ENCODE peak calls at places on chromosomes 7 and 10, in five cellular contexts. G is lower leg skin, D is fibroblast of pulmonary artery, I is hepatocyte, Q is A673. T is an unnamed sample.

GRCh38 chr7:133235212-133235883 is 17.5 kb upstream of the EXOC4 start:
- DNase-seq in G (no peak), D (peak), I (no peak), Q (no peak), T (no peak)

GRCh38 chr10:35439172-35439571 is 102.9 kb downstream of the CCNY start:
- DNase-seq in I (no peak), D (no peak), G (no peak), Q (no peak), T (no peak)

GRCh38 chr10:72370201-72370722 is 15.5 kb upstream of the DNAJB12 start:
- DNase-seq in D (no peak), G (no peak), Q (no peak), I (no peak), T (no peak)

GRCh38 chr10:72687035-72687434 is 4.9 kb upstream of the MCU start:
- DNase-seq in D (no peak), Q (peak), G (no peak), I (peak), T (no peak)

GRCh38 chr10:100655760-100656421 is 89.5 kb upstream of the PAX2 start:
- DNase-seq in D (no peak), Q (no peak), G (no peak), I (no peak), T (no peak)

GRCh38 chr10:88922041-88922440 is 30.5 kb downstream of the ACTA2 start:
- DNase-seq in Q (no peak), D (no peak), I (no peak), G (no peak), T (no peak)

GRCh38 chr7:70893422-70893821 is 238.5 kb upstream of the GALNT17 start:
- DNase-seq in I (no peak), D (no peak), G (no peak), Q (peak), T (no peak)

GRCh38 chr7:28069788-28070187 is 110.8 kb downstream of the JAZF1 start:
- DNase-seq in Q (no peak), I (peak), D (peak), G (no peak), T (peak)

GRCh38 chr10:110864662-110865140 is 7.0 kb upstream of the PDCD4 start:
- DNase-seq in D (no peak), Q (no peak), I (no peak), G (no peak), T (peak)

GRCh38 chr7:138755331-138755747 is 42.5 kb upstream of the TMEM213 start:
- DNase-seq in Q (no peak), G (no peak), I (no peak), D (peak), T (peak)

GRCh38 chr10:29798876-29799690 is 164.3 kb upstream of the SVIL start:
- DNase-seq in G (no peak), I (no peak), D (no peak), Q (no peak), T (peak)

GRCh38 chr10:75987610-75988009 is 556.2 kb downstream of the LRMDA start:
- DNase-seq in G (no peak), D (no peak), Q (no peak), I (peak), T (no peak)

GRCh38 chr7:81506609-81507008 is 263.2 kb downstream of the HGF start:
- DNase-seq in Q (no peak), D (no peak), G (no peak), I (no peak), T (no peak)

GRCh38 chr10:118621304-118621942 is 26.0 kb upstream of the PRLHR start:
- DNase-seq in I (no peak), Q (no peak), D (no peak), G (no peak), T (no peak)

GRCh38 chr7:115678049-115678982 is 352.2 kb downstream of the TFEC start:
- DNase-seq in D (peak), Q (no peak), G (no peak), I (peak), T (peak)

GRCh38 chr10:124090630-124091209 is 2.7 kb downstream of the CHST15 start:
- DNase-seq in G (no peak), D (no peak), Q (no peak), I (no peak), T (no peak)

GRCh38 chr7:112898432-112899290 is 108.5 kb upstream of the TMEM168 start:
- DNase-seq in D (peak), G (peak), Q (peak), I (peak), T (peak)

GRCh38 chr7:27112960-27113949 is 10.8 kb upstream of the HOXA2 start:
- DNase-seq in I (peak), D (peak), Q (no peak), G (no peak), T (peak)

GRCh38 chr10:7738536-7739407 is 35.7 kb downstream of the ITIH2 start:
- DNase-seq in Q (no peak), I (no peak), D (no peak), G (no peak), T (no peak)

GRCh38 chr7:44541028-44541869 is at the start of gene NPC1L1:
- DNase-seq in D (no peak), G (no peak), I (peak), Q (no peak), T (no peak)

GRCh38 chr10:43035785-43036184 is 41.1 kb upstream of the RET start:
- DNase-seq in Q (peak), I (no peak), D (no peak), G (peak), T (no peak)

GRCh38 chr10:11827414-11827813 is 4.3 kb downstream of the PROSER2 start:
- DNase-seq in I (no peak), Q (no peak), G (no peak), D (no peak), T (no peak)

GRCh38 chr10:122229678-122230077 is 41.4 kb upstream of the BTBD16 start:
- DNase-seq in Q (no peak), I (no peak), G (no peak), D (no peak), T (no peak)

GRCh38 chr7:116810267-116811116 is 51.9 kb upstream of the CAPZA2 start:
- DNase-seq in D (no peak), G (no peak), I (peak), Q (no peak), T (peak)

GRCh38 chr7:17233643-17234397 is 64.6 kb upstream of the AHR start:
- DNase-seq in Q (no peak), I (no peak), G (no peak), D (no peak), T (peak)

GRCh38 chr7:22654836-22655235 is 72.2 kb upstream of the IL6 start:
- DNase-seq in D (no peak), G (no peak), I (no peak), Q (no peak), T (no peak)

GRCh38 chr10:23096814-23097549 is 1.6 kb downstream of the MSRB2 start:
- DNase-seq in I (peak), G (peak), Q (peak), D (peak), T (peak)

GRCh38 chr10:98608417-98608816 is 161.7 kb upstream of the HPS1 start:
- DNase-seq in D (no peak), G (no peak), I (no peak), Q (no peak), T (no peak)

GRCh38 chr10:98610301-98610700 is 163.6 kb upstream of the HPS1 start:
- DNase-seq in D (no peak), Q (peak), G (no peak), I (no peak), T (no peak)

GRCh38 chr10:98609265-98609664 is 162.5 kb upstream of the HPS1 start:
- DNase-seq in D (no peak), I (no peak), G (no peak), Q (no peak), T (no peak)

GRCh38 chr10:98611432-98611831 is 164.7 kb upstream of the HPS1 start:
- DNase-seq in D (no peak), G (no peak), I (peak), Q (peak), T (peak)

GRCh38 chr10:98610855-98611254 is 164.1 kb upstream of the HPS1 start:
- DNase-seq in G (no peak), Q (no peak), I (no peak), D (no peak), T (peak)
- H3K4me3 ChIP-seq in G (no peak), Q (no peak), I (no peak), D (no peak), T (no peak)

GRCh38 chr10:61701055-61701705 is 38.5 kb downstream of the CABCOCO1 start:
- DNase-seq in I (no peak), Q (no peak), D (no peak), G (no peak), T (peak)
- TF ChIP-seq CTCF in I (no peak), Q (peak), D (peak), G (no peak), T (no peak)

DNA sequence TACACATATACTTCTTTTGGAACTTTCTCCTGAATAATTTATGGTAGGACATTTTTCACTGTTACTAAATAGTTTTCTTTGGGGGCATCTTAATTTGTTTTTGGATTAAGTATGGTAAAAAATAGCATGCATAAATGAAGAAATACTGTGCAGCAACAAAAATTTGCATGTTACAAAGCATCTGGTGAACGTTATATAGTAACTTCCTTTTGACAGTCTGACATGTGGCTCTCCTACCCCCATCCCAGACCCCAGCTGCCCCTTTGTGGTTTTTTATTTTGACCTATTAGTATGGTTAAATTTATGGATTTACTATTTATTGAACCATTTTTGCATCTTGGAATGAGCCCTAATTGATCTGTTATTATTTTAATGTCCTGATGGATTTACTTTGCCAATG is 9.9 kb downstream of the TASOR2 start:
- DNase-seq in I (no peak), D (no peak), G (no peak), Q (no peak), T (no peak)
- H3K4me3 ChIP-seq in I (no peak), D (no peak), G (no peak), Q (no peak), T (no peak)

GRCh38 chr7:149007615-149008014 is 20.7 kb downstream of the PDIA4 start:
- DNase-seq in Q (no peak), G (no peak), I (no peak), D (no peak), T (no peak)
- TF ChIP-seq CTCF in Q (peak), G (no peak), I (no peak), D (peak), T (peak)